ENCODE peak calls at places on chromosome 4, in five cellular contexts. One of them, this sample, is unnamed. For H3K4me1, the result is how much of the 10 kb centered on the place peaks cover.

GRCh38 chr4:137124278-137124932 is 407.9 kb downstream of the PCDH18 start:
- DNase-seq in H9: no peak
- DNase-seq in mesenchymal stem cell: peak
- DNase-seq in trophoblast cell: peak
- DNase-seq in H1: no peak
- DNase-seq in this sample: peak

GRCh38 chr4:33831667-33832066 is 2412.6 kb downstream of the ARAP2 start:
- DNase-seq in H9: no peak
- DNase-seq in mesenchymal stem cell: peak
- DNase-seq in trophoblast cell: no peak
- DNase-seq in H1: no peak
- DNase-seq in this sample: no peak

GRCh38 chr4:5142726-5143125 is 91.4 kb downstream of the STK32B start:
- DNase-seq in H9: peak
- DNase-seq in mesenchymal stem cell: peak
- DNase-seq in trophoblast cell: peak
- DNase-seq in H1: peak
- DNase-seq in this sample: peak

GRCh38 chr4:78566834-78567501 is 15.4 kb downstream of the ANXA3 start:
- DNase-seq in H9: no peak
- DNase-seq in mesenchymal stem cell: no peak
- DNase-seq in trophoblast cell: no peak
- DNase-seq in H1: no peak
- DNase-seq in this sample: no peak

GRCh38 chr4:10123227-10124101 is 6.9 kb upstream of the WDR1 start:
- DNase-seq in H9: peak
- DNase-seq in mesenchymal stem cell: no peak
- DNase-seq in trophoblast cell: peak
- DNase-seq in H1: peak
- DNase-seq in this sample: no peak

GRCh38 chr4:10006236-10006603 is 15.1 kb downstream of the SLC2A9 start:
- DNase-seq in H9: no peak
- DNase-seq in mesenchymal stem cell: no peak
- DNase-seq in trophoblast cell: peak
- DNase-seq in H1: no peak
- DNase-seq in this sample: no peak

GRCh38 chr4:1478766-1479355 is 72.6 kb upstream of the NKX1-1 start:
- DNase-seq in H9: peak
- DNase-seq in mesenchymal stem cell: no peak
- DNase-seq in trophoblast cell: no peak
- DNase-seq in H1: peak
- DNase-seq in this sample: no peak

GRCh38 chr4:92215471-92215870 is 88.3 kb upstream of the GRID2 start:
- DNase-seq in H9: no peak
- DNase-seq in mesenchymal stem cell: no peak
- DNase-seq in trophoblast cell: no peak
- DNase-seq in H1: no peak
- DNase-seq in this sample: no peak

GRCh38 chr4:176436500-176436973 is 116.8 kb downstream of the SPCS3 start:
- DNase-seq in H9: no peak
- DNase-seq in mesenchymal stem cell: peak
- DNase-seq in trophoblast cell: peak
- DNase-seq in H1: no peak
- DNase-seq in this sample: no peak

GRCh38 chr4:61275214-61275613 is 75.1 kb downstream of the ADGRL3 start:
- DNase-seq in H9: no peak
- DNase-seq in mesenchymal stem cell: no peak
- DNase-seq in trophoblast cell: peak
- DNase-seq in H1: no peak
- DNase-seq in this sample: no peak

GRCh38 chr4:7425171-7425570 is 9.6 kb downstream of the PSAPL1 start:
- DNase-seq in H9: peak
- DNase-seq in mesenchymal stem cell: no peak
- DNase-seq in trophoblast cell: no peak
- DNase-seq in H1: peak
- DNase-seq in this sample: no peak

GRCh38 chr4:169909897-169910296 is 116.3 kb downstream of the MFAP3L start:
- DNase-seq in H9: no peak
- DNase-seq in mesenchymal stem cell: no peak
- DNase-seq in trophoblast cell: no peak
- DNase-seq in H1: no peak
- DNase-seq in this sample: no peak

GRCh38 chr4:95170176-95170575 is 378.6 kb downstream of the UNC5C start:
- DNase-seq in H9: no peak
- DNase-seq in mesenchymal stem cell: no peak
- DNase-seq in trophoblast cell: no peak
- DNase-seq in H1: no peak
- DNase-seq in this sample: no peak

GRCh38 chr4:14110407-14110806 is 482.9 kb upstream of the BOD1L1 start:
- DNase-seq in H9: no peak
- DNase-seq in mesenchymal stem cell: peak
- DNase-seq in trophoblast cell: no peak
- DNase-seq in H1: no peak
- DNase-seq in this sample: no peak

GRCh38 chr4:42515156-42515884 is 118.0 kb downstream of the SHISA3 start:
- DNase-seq in H9: no peak
- DNase-seq in mesenchymal stem cell: peak
- DNase-seq in trophoblast cell: no peak
- DNase-seq in H1: no peak
- DNase-seq in this sample: no peak

GRCh38 chr4:113355550-113356371 is 306.3 kb downstream of the ANK2 start:
- DNase-seq in H9: no peak
- DNase-seq in mesenchymal stem cell: peak
- DNase-seq in trophoblast cell: peak
- DNase-seq in H1: no peak
- DNase-seq in this sample: no peak

GRCh38 chr4:15396157-15396800 is 31.6 kb upstream of the C1QTNF7 start:
- DNase-seq in H9: peak
- DNase-seq in mesenchymal stem cell: peak
- DNase-seq in trophoblast cell: peak
- DNase-seq in H1: peak
- DNase-seq in this sample: peak

GRCh38 chr4:31081375-31081774 is 361.2 kb downstream of the PCDH7 start:
- DNase-seq in H9: no peak
- DNase-seq in mesenchymal stem cell: peak
- DNase-seq in trophoblast cell: no peak
- DNase-seq in H1: no peak
- DNase-seq in this sample: no peak

GRCh38 chr4:970046-970745 is 3.2 kb downstream of the DGKQ start:
- DNase-seq in H9: no peak
- DNase-seq in mesenchymal stem cell: no peak
- DNase-seq in trophoblast cell: no peak
- DNase-seq in H1: no peak
- DNase-seq in this sample: no peak

GRCh38 chr4:155629831-155630425 is 36.7 kb upstream of the GUCY1A1 start:
- DNase-seq in H9: no peak
- DNase-seq in mesenchymal stem cell: peak
- DNase-seq in trophoblast cell: peak
- DNase-seq in H1: no peak
- DNase-seq in this sample: no peak

GRCh38 chr4:183563874-183564273 is 59.0 kb downstream of the ING2 start:
- DNase-seq in H9: no peak
- DNase-seq in mesenchymal stem cell: peak
- DNase-seq in trophoblast cell: peak
- DNase-seq in H1: no peak
- DNase-seq in this sample: no peak

GRCh38 chr4:79334783-79335182 is 8.9 kb upstream of the NAA11 start:
- DNase-seq in H9: no peak
- DNase-seq in mesenchymal stem cell: no peak
- DNase-seq in trophoblast cell: no peak
- DNase-seq in H1: no peak
- DNase-seq in this sample: no peak

GRCh38 chr4:109969087-109969486 is 56.4 kb downstream of the EGF start:
- DNase-seq in H9: no peak
- DNase-seq in mesenchymal stem cell: no peak
- DNase-seq in trophoblast cell: no peak
- DNase-seq in H1: no peak
- DNase-seq in this sample: no peak

GRCh38 chr4:117835566-117835965 is 198.7 kb upstream of the NDST3 start:
- DNase-seq in H9: no peak
- DNase-seq in mesenchymal stem cell: no peak
- DNase-seq in trophoblast cell: no peak
- DNase-seq in H1: no peak
- DNase-seq in this sample: no peak

GRCh38 chr4:1898681-1899080 is 27.5 kb downstream of the NSD2 start:
- DNase-seq in H9: no peak
- DNase-seq in mesenchymal stem cell: no peak
- DNase-seq in trophoblast cell: no peak
- DNase-seq in H1: no peak
- DNase-seq in this sample: no peak

GRCh38 chr4:101501421-101501820 is 154.1 kb upstream of the PPP3CA start:
- DNase-seq in H9: no peak
- DNase-seq in mesenchymal stem cell: no peak
- DNase-seq in trophoblast cell: peak
- DNase-seq in H1: no peak
- DNase-seq in this sample: no peak

GRCh38 chr4:185781555-185782215 is 30.3 kb downstream of the SORBS2 start:
- DNase-seq in H9: no peak
- DNase-seq in mesenchymal stem cell: no peak
- DNase-seq in trophoblast cell: peak
- DNase-seq in H1: no peak
- DNase-seq in this sample: no peak

GRCh38 chr4:8365353-8365752 is 75.2 kb downstream of the ACOX3 start:
- DNase-seq in H9: no peak
- DNase-seq in mesenchymal stem cell: no peak
- DNase-seq in trophoblast cell: no peak
- DNase-seq in H1: no peak
- DNase-seq in this sample: no peak

GRCh38 chr4:80268081-80268823 is 1.8 kb downstream of the FGF5 start:
- DNase-seq in H9: peak
- DNase-seq in mesenchymal stem cell: peak
- DNase-seq in trophoblast cell: no peak
- DNase-seq in H1: peak
- DNase-seq in this sample: no peak

GRCh38 chr4:72424006-72424405 is 145.0 kb downstream of the ADAMTS3 start:
- DNase-seq in H9: no peak
- DNase-seq in mesenchymal stem cell: no peak
- DNase-seq in trophoblast cell: no peak
- DNase-seq in H1: no peak
- DNase-seq in this sample: no peak

GRCh38 chr4:144910753-144911152 is 187.2 kb downstream of the ANAPC10 start:
- DNase-seq in H9: no peak
- DNase-seq in mesenchymal stem cell: no peak
- DNase-seq in trophoblast cell: no peak
- DNase-seq in H1: no peak
- DNase-seq in this sample: no peak
- H3K27ac ChIP-seq in H9: no peak
- H3K27ac ChIP-seq in mesenchymal stem cell: no peak
- H3K27ac ChIP-seq in trophoblast cell: no peak
- H3K27ac ChIP-seq in H1: no peak
- H3K27ac ChIP-seq in this sample: no peak

DNA sequence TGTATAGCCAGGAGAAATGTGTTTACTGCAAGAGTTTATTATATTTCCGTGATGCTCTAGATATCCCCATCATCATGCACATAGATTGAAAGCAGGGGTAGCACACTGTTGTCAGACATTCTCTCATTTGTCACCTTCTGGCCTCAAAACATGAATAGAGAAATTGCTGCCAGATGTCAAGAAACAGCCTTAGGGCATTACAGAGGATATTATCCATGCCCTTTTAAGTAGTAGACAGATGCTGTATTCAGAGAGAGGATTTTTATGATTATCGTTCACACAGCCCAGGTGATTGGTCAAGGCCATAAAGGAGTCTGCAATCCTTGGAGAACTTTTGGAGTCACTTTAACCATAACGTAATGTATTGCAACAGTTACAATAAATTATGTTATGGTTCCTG is 1961.5 kb upstream of the TENM3 start:
- DNase-seq in H9: no peak
- DNase-seq in mesenchymal stem cell: no peak
- DNase-seq in trophoblast cell: no peak
- DNase-seq in H1: no peak
- DNase-seq in this sample: no peak
- H3K4me1 ChIP-seq in H9: under half
- H3K4me1 ChIP-seq in mesenchymal stem cell: under half
- H3K4me1 ChIP-seq in trophoblast cell: under half
- H3K4me1 ChIP-seq in H1: under half
- H3K4me1 ChIP-seq in this sample: under half

GRCh38 chr4:187125062-187125461 is 401.4 kb upstream of the FAT1 start:
- DNase-seq in H9: no peak
- DNase-seq in mesenchymal stem cell: no peak
- DNase-seq in trophoblast cell: no peak
- DNase-seq in H1: no peak
- DNase-seq in this sample: no peak

GRCh38 chr4:187128226-187128625 is 404.6 kb upstream of the FAT1 start:
- DNase-seq in H9: no peak
- DNase-seq in mesenchymal stem cell: peak
- DNase-seq in trophoblast cell: peak
- DNase-seq in H1: no peak
- DNase-seq in this sample: no peak

GRCh38 chr4:187128971-187129370 is 405.3 kb upstream of the FAT1 start:
- DNase-seq in H9: no peak
- DNase-seq in mesenchymal stem cell: peak
- DNase-seq in trophoblast cell: peak
- DNase-seq in H1: no peak
- DNase-seq in this sample: no peak

GRCh38 chr4:187127456-187127855 is 403.8 kb upstream of the FAT1 start:
- DNase-seq in H9: no peak
- DNase-seq in mesenchymal stem cell: peak
- DNase-seq in trophoblast cell: no peak
- DNase-seq in H1: no peak
- DNase-seq in this sample: no peak

GRCh38 chr4:187124311-187124710 is 400.7 kb upstream of the FAT1 start:
- DNase-seq in H9: no peak
- DNase-seq in mesenchymal stem cell: no peak
- DNase-seq in trophoblast cell: no peak
- DNase-seq in H1: no peak
- DNase-seq in this sample: peak
- H2BK12ac ChIP-seq in H9: no peak
- H2BK12ac ChIP-seq in mesenchymal stem cell: no peak
- H2BK12ac ChIP-seq in trophoblast cell: no peak
- H2BK12ac ChIP-seq in H1: no peak
- H2BK12ac ChIP-seq in this sample: no peak

DNA sequence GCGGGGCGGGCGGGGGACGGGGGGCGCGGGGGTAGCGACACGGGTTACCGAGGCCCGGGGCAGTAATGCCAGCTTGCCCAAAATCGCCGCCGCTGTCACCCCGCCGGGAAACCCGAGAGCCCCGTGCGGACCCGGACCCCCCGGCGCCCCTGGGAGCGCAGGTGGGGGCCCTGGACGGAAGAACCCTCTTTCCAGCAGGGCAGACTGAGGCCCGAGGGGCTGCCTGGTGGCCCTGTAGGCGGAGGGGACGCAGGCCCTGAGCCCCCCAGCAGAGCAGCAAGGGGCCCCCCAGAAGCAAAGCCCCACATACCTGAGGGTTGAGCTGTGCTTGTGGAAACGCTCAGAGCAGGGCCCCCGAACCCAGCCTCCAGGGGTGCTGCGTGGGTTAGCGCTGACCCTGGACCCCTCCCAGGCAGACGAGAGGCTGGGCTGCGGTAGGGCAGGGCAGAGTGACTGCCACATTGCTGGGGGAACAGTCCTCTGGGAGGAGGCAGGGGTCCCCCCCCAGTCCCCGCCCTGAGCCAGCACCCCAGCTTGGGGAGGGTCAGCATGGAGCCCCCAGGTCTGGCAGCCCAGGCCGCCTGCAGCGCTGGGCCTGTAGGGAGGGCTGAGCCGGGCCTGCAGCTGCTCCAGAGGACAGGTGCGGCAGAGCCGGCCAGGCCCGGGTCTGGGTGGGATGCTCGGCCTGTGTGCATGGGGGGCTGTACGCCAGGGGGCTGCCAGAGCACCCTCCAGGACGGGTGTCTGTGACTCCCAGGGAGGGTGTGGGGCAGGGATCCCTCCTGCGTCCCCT is 646 bp downstream of the DOK7 start:
- DNase-seq in H9: no peak
- DNase-seq in mesenchymal stem cell: no peak
- DNase-seq in trophoblast cell: no peak
- DNase-seq in H1: no peak
- DNase-seq in this sample: no peak
- H3K27ac ChIP-seq in H9: no peak
- H3K27ac ChIP-seq in mesenchymal stem cell: no peak
- H3K27ac ChIP-seq in trophoblast cell: no peak
- H3K27ac ChIP-seq in H1: no peak
- H3K27ac ChIP-seq in this sample: no peak